ENCODE peak calls at places on chromosomes 12 and 14, in five cellular contexts. R, U, X, B and S are unnamed samples.

GRCh38 chr12:66548338-66549049 is 130.4 kb downstream of the GRIP1 start:
- DNase-seq in B (no peak), X (no peak), U (peak; percentile 2), R (peak; percentile 7), S (peak; percentile 34)

GRCh38 chr14:100221419-100222218 is 17.3 kb upstream of the YY1 start:
- DNase-seq in U (peak; percentile 82), X (peak; percentile 67), B (no peak), R (peak; percentile 91), S (peak; percentile 91)

GRCh38 chr14:42517786-42518530 is 911.3 kb downstream of the LRFN5 start:
- DNase-seq in B (no peak), X (no peak), U (no peak), R (no peak), S (no peak)

GRCh38 chr12:67833602-67834001 is 155.6 kb upstream of the IFNG-AS1 start:
- DNase-seq in U (no peak), R (no peak), X (no peak), B (no peak), S (no peak)

GRCh38 chr12:79983969-79984629 is 49.2 kb upstream of the PPP1R12A start:
- DNase-seq in R (peak; percentile 42), B (no peak), U (peak; percentile 78), X (no peak), S (no peak)

GRCh38 chr12:91009319-91009950 is 4.7 kb upstream of the EPYC start:
- DNase-seq in B (no peak), X (peak; percentile 86), R (no peak), U (no peak), S (no peak)

GRCh38 chr12:122306407-122306806 is 40.1 kb upstream of the VPS33A start:
- DNase-seq in U (no peak), B (no peak), R (peak; percentile 25), X (no peak), S (peak; percentile 72)

GRCh38 chr14:102949062-102949800 is 26.8 kb downstream of the AMN start:
- DNase-seq in X (no peak), U (peak; percentile 42), B (no peak), R (no peak), S (no peak)

GRCh38 chr12:46371718-46372130 is 849 bp downstream of the SLC38A2 start:
- DNase-seq in B (peak; percentile 43), U (peak; percentile 83), R (peak; percentile 67), X (peak; percentile 54), S (no peak)

GRCh38 chr14:70020350-70021170 is 141.3 kb downstream of the SMOC1 start:
- DNase-seq in B (no peak), U (peak; percentile 34), X (no peak), R (no peak), S (peak; percentile 13)

GRCh38 chr12:30613119-30613830 is 82.4 kb downstream of the IPO8 start:
- DNase-seq in U (peak; percentile 14), R (peak; percentile 40), B (no peak), X (no peak), S (no peak)

GRCh38 chr12:55472297-55472696 is 2.4 kb upstream of the OR6C70 start:
- DNase-seq in X (no peak), U (no peak), B (no peak), R (no peak), S (no peak)

GRCh38 chr12:27516625-27517024 is 7.4 kb upstream of the PPFIBP1 start:
- DNase-seq in U (no peak), B (no peak), X (no peak), R (no peak), S (no peak)

GRCh38 chr14:97264516-97265230 is 467.5 kb downstream of the VRK1 start:
- DNase-seq in U (no peak), B (no peak), X (no peak), R (no peak), S (no peak)

GRCh38 chr14:66043921-66044320 is 442.2 kb upstream of the CCDC196 start:
- DNase-seq in B (no peak), X (no peak), U (peak; percentile 86), R (no peak), S (no peak)

GRCh38 chr14:53273671-53274072 is 120.5 kb upstream of the DDHD1 start:
- DNase-seq in U (peak; percentile 36), R (no peak), B (no peak), X (no peak), S (peak; percentile 32)

GRCh38 chr14:64294672-64295413 is 672 bp upstream of the ESR2 start:
- DNase-seq in X (peak; percentile 67), R (peak; percentile 90), B (peak; percentile 84), U (peak; percentile 63), S (peak; percentile 93)

GRCh38 chr14:59419383-59419782 is 45.8 kb downstream of the GPR135 start:
- DNase-seq in B (no peak), U (no peak), X (no peak), R (no peak), S (no peak)

GRCh38 chr14:74551903-74552371 is 58.4 kb downstream of the ISCA2 start:
- DNase-seq in B (no peak), R (peak; percentile 44), U (peak; percentile 24), X (no peak), S (peak; percentile 41)

GRCh38 chr14:20059745-20060144 is at the start of gene OR4L1:
- DNase-seq in B (no peak), R (no peak), X (no peak), U (no peak), S (no peak)

GRCh38 chr12:28645436-28645835 is 455.2 kb downstream of the CCDC91 start:
- DNase-seq in R (no peak), X (no peak), B (no peak), U (no peak), S (no peak)

GRCh38 chr12:5213990-5214389 is 170.3 kb downstream of the KCNA5 start:
- DNase-seq in B (no peak), R (no peak), U (no peak), X (no peak), S (no peak)

GRCh38 chr12:2389079-2389790 is 336.4 kb downstream of the CACNA1C start:
- DNase-seq in B (no peak), X (no peak), U (peak; percentile 63), R (no peak), S (no peak)

GRCh38 chr14:69580009-69580577 is 5.4 kb upstream of the CCDC177 start:
- DNase-seq in U (peak; percentile 96), X (peak; percentile 6), B (peak; percentile 44), R (peak; percentile 73), S (peak; percentile 88)

GRCh38 chr12:132723015-132723763 is 12.5 kb downstream of the PGAM5 start:
- DNase-seq in B (no peak), U (no peak), X (no peak), R (no peak), S (no peak)

GRCh38 chr14:95533391-95533821 is 1.4 kb upstream of the GLRX5 start:
- DNase-seq in R (peak; percentile 27), B (no peak), U (peak; percentile 83), X (no peak), S (peak; percentile 21)

GRCh38 chr12:87816186-87816585 is 213.0 kb downstream of the C12orf50 start:
- DNase-seq in R (no peak), U (peak; percentile 10), X (no peak), B (no peak), S (no peak)

GRCh38 chr14:46818147-46818546 is 166.6 kb upstream of the RPL10L start:
- DNase-seq in U (no peak), B (no peak), X (no peak), R (peak; percentile 54), S (peak; percentile 59)

GRCh38 chr14:38884109-38884508 is 218.9 kb downstream of the SEC23A start:
- DNase-seq in U (no peak), X (no peak), R (no peak), B (no peak), S (no peak)

GRCh38 chr14:69036757-69037506 is 57.8 kb upstream of the ACTN1 start:
- DNase-seq in U (no peak), R (no peak), B (no peak), X (no peak), S (no peak)

GRCh38 chr12:122949816-122950215 is 16.4 kb downstream of the ABCB9 start:
- DNase-seq in X (no peak), R (no peak), U (no peak), B (no peak), S (no peak)

GRCh38 chr14:53462931-53463778 is 310.0 kb upstream of the DDHD1 start:
- DNase-seq in B (no peak), U (no peak), R (no peak), X (no peak), S (peak; percentile 56)

GRCh38 chr12:95396849-95397498 is 77.0 kb upstream of the METAP2 start:
- DNase-seq in U (peak; percentile 87), R (no peak), X (peak; percentile 18), B (no peak), S (no peak)

GRCh38 chr12:123237646-123238329 is 4.6 kb downstream of the MTRFR start:
- DNase-seq in B (peak; percentile 59), U (peak; percentile 87), R (peak; percentile 53), X (peak; percentile 45), S (peak; percentile 79)

GRCh38 chr14:75880512-75880911 is 101.3 kb downstream of the TGFB3 start:
- DNase-seq in X (no peak), U (no peak), R (peak; percentile 14), B (no peak), S (peak; percentile 70)
- H3F3A ChIP-seq in X (no peaks in the 10 kb centered on the region), U (peaks cover 44% of the 10 kb centered on the region), R (no peaks in the 10 kb centered on the region), B (peaks cover 20% of the 10 kb centered on the region), S (no peaks in the 10 kb centered on the region)

DNA sequence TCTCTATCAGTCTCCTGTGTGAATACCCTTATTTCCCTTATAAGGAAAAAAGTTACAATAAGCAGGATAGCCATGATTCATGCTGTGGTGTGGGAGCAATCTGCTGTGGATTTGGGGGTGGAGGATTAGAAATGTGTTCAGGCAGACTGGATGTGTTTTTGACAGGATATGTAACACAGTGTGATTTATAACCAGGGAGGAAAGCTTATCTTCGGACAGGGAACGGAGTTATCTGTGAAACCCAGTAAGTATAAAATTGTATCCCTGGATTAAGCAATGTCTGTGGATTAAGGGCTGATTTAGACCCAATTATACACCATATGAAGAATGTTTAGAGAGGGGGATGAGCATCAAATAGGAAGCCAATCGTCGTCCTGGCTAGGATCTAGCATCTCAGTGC is 68.8 kb downstream of the DAD1 start:
- DNase-seq in X (no peak), R (no peak), U (peak; percentile 61), B (no peak), S (no peak)
- H3F3A ChIP-seq in X (no peaks in the 10 kb centered on the region), R (peaks cover 22% of the 10 kb centered on the region), U (peaks cover 8% of the 10 kb centered on the region), B (no peaks in the 10 kb centered on the region), S (no peaks in the 10 kb centered on the region)

DNA sequence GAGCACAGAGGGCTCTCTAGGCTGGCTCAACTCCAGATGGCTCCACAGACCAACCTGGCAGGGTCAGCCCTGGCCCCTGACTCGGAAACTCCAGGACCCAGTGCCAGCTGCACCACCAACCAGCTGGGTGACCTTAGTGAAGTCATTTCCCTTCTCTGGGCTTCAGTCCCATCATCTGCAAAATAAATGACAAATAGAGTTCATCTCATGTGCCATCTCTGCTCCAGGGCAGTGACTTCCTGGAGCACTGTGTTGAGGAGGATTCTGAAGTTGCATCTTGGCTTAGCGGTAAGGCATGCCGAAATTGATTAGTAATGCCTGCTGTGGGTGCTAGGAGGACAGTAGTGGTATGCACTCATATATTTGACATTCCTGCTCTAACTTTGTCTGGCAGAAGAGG is 31.5 kb downstream of the DTX1 start:
- DNase-seq in U (no peak), R (no peak), X (no peak), B (no peak), S (no peak)
- H3F3A ChIP-seq in U (no peaks in the 10 kb centered on the region), R (no peaks in the 10 kb centered on the region), X (no peaks in the 10 kb centered on the region), B (no peaks in the 10 kb centered on the region), S (no peaks in the 10 kb centered on the region)

DNA sequence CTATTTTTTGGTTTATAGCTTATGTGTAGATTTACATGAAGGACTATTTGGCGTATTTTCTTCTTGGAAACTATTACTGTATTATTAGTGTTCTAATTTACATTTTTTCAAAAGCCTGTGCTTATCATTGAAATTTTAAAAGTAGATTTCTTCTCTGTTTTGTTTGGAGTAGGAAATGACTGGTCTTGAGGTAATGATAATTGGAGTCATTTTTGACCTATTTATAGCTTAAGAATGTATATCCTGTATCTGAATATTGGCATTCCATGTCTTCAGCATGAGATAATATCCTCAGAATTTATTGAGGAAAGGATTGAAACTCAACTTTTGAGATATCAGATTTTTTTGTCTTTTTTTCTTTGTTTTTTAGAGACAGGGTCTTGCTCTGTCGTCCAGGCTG is 193.4 kb downstream of the ERC1 start:
- DNase-seq in R (no peak), X (no peak), B (no peak), U (peak; percentile 38), S (no peak)
- H3F3A ChIP-seq in R (peaks cover 2% of the 10 kb centered on the region), X (peaks cover 25% of the 10 kb centered on the region), B (no peaks in the 10 kb centered on the region), U (no peaks in the 10 kb centered on the region), S (no peaks in the 10 kb centered on the region)